ENCODE peak calls at places on chromosomes 4 and X, in six cellular contexts. O is breast epithelium, U is pancreas, R is bronchial epithelial cell, J is A549, N is body of pancreas. X is an unnamed sample.

GRCh38 chr4:73142995-73143547 is 73.6 kb upstream of the COX18 start:
- DNase-seq in O (no peak), N (no peak), J (no peak), R (peak; percentile 10), U (no peak), X (no peak)

GRCh38 chrX:113966791-113967190 is 617.1 kb upstream of the HTR2C start:
- DNase-seq in U (no peak), J (no peak), O (no peak), R (no peak), N (no peak), X (no peak)

GRCh38 chr4:160546201-160546600 is 1443.3 kb downstream of the RAPGEF2 start:
- DNase-seq in U (no peak), O (no peak), N (no peak), R (peak; percentile 11), J (no peak), X (no peak)

GRCh38 chrX:103404225-103405008 is 28.1 kb downstream of the BEX3 start:
- DNase-seq in O (peak; percentile 44), J (peak; percentile 88), R (peak; percentile 55), N (peak; percentile 79), U (peak; percentile 71), X (no peak)

GRCh38 chrX:66680451-66680850 is 41.6 kb upstream of the EDA2R start:
- DNase-seq in O (no peak), U (no peak), N (no peak), J (no peak), R (peak; percentile 57), X (no peak)

GRCh38 chr4:73620115-73620792 is at the start of gene RASSF6:
- DNase-seq in R (peak; percentile 88), N (peak; percentile 87), U (peak; percentile 85), J (peak; percentile 65), O (peak; percentile 73), X (no peak)

GRCh38 chr4:185113340-185113739 is 29.7 kb upstream of the SLC25A4 start:
- DNase-seq in U (no peak), R (no peak), N (no peak), O (no peak), J (no peak), X (no peak)

GRCh38 chr4:40335508-40335860 is 351 bp downstream of the CHRNA9 start:
- DNase-seq in O (no peak), N (no peak), R (peak; percentile 63), U (no peak), J (peak; percentile 43), X (peak; percentile 47)

GRCh38 chr4:183936574-183937335 is 31.6 kb downstream of the STOX2 start:
- DNase-seq in N (no peak), U (no peak), J (peak; percentile 3), R (peak; percentile 72), O (no peak), X (no peak)

GRCh38 chrX:3271485-3272186 is 74.8 kb downstream of the MXRA5 start:
- DNase-seq in U (no peak), N (no peak), J (peak; percentile 18), O (no peak), R (peak; percentile 79), X (no peak)

GRCh38 chrX:44314259-44314734 is 29.2 kb downstream of the EFHC2 start:
- DNase-seq in N (no peak), R (peak; percentile 42), J (no peak), O (no peak), U (no peak), X (no peak)

GRCh38 chrX:129842510-129843208 is 1.0 kb downstream of the ZDHHC9 start:
- DNase-seq in J (peak; percentile 12), U (peak; percentile 57), N (peak; percentile 56), O (no peak), R (peak; percentile 46), X (no peak)

GRCh38 chrX:12505127-12505526 is 286.1 kb upstream of the PRPS2 start:
- DNase-seq in R (no peak), O (no peak), J (no peak), N (no peak), U (no peak), X (no peak)

GRCh38 chr4:80182237-80182866 is 15.0 kb upstream of the PRDM8 start:
- DNase-seq in O (no peak), N (no peak), R (no peak), J (no peak), U (no peak), X (no peak)

GRCh38 chr4:176149680-176150079 is 45.7 kb downstream of the SPATA4 start:
- DNase-seq in O (no peak), J (no peak), N (no peak), R (no peak), U (no peak), X (no peak)

GRCh38 chr4:88518911-88519310 is 4.7 kb downstream of the PYURF start:
- DNase-seq in U (no peak), J (no peak), N (no peak), O (no peak), R (no peak), X (no peak)

GRCh38 chr4:76067652-76068286 is 6.7 kb upstream of the ART3 start:
- DNase-seq in N (peak; percentile 81), O (peak; percentile 64), R (peak; percentile 66), J (peak; percentile 61), U (peak; percentile 83), X (peak; percentile 22)

GRCh38 chr4:52566136-52567031 is 92.7 kb downstream of the USP46 start:
- DNase-seq in J (no peak), U (no peak), N (no peak), R (no peak), O (no peak), X (no peak)
- TF ChIP-seq CTCF in J (no peak), U (no peak), N (no peak), R (no peak), O (no peak), X (no peak)

GRCh38 chr4:121108557-121108956 is 36.2 kb upstream of the NDNF start:
- DNase-seq in J (no peak), R (no peak), N (peak; percentile 16), U (peak; percentile 31), O (no peak), X (no peak)

GRCh38 chr4:121114756-121115155 is 42.4 kb upstream of the NDNF start:
- DNase-seq in R (no peak), N (no peak), O (no peak), U (no peak), J (no peak), X (no peak)

GRCh38 chr4:121107507-121107906 is 35.2 kb upstream of the NDNF start:
- DNase-seq in O (no peak), N (no peak), J (no peak), R (no peak), U (no peak), X (no peak)

GRCh38 chr4:121113680-121114079 is 41.3 kb upstream of the NDNF start:
- DNase-seq in O (no peak), U (no peak), R (no peak), J (no peak), N (no peak), X (no peak)

DNA sequence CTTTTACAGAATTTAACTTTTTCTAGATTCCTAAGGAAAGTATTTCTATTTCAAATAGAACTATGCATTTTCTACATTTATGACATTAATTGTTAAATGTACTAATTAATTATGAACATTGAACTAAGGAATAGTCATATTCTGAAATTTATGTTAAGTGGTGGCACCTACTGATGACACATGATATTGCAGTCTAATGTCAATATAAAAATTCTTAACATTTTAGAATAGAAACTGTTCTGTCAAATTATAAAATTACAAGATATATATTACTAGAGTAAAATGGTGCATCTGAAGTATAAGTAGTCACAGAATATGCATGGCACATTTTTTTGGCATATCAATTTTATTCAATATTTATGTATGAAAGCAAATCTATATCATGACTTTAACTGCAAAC is 40.2 kb upstream of the NDNF start:
- DNase-seq in U (no peak), J (no peak), R (peak; percentile 4), O (no peak), N (no peak), X (no peak)
- TF ChIP-seq CTCF in U (peak; percentile 13), J (no peak), R (peak; percentile 1), O (no peak), N (no peak), X (peak; percentile 54)

DNA sequence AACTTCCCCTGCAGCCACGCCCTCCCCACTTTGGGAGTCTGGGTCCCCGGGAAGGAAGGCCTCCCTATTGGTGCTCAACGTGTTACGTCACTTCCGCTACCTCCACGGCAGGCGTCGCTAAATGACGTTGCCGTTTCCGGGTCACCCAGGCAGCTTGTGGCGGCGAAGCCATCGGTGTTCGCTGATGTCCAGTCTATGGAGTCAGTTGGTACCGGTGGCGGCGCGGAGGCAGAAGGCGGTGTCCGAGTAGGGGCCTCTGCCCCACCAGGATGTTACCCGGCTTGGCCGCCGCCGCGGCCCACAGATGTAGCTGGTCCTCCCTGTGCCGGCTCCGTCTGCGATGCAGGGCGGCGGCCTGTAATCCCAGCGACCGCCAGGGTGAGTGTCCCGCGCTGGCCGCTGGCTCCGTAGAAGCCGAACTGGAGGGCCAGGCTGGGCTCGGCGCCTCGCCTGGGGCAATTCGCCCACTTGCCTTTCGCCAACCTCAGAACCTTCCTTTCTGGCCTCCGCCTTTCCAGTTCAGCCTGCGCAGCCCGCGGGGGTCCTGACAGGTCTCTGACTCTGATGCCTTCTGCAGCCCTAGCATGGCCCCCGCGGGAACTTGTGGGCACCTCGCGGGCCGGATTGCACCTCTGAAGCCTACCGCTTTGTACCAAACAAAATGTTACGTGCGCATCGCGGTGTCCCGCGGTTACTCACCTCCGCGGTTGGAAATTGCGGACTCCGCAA is at the start of gene SLC30A9:
- DNase-seq in R (peak; percentile 89), O (peak; percentile 97), N (peak; percentile 95), U (peak; percentile 93), J (peak; percentile 93), X (peak; percentile 88)
- TF ChIP-seq CTCF in R (peak; percentile 36), O (peak; percentile 50), N (no peak), U (no peak), J (no peak), X (no peak)

GRCh38 chrX:26914232-26914631 is 548.9 kb downstream of the PPP4R3C start:
- DNase-seq in J (no peak), O (no peak), N (no peak), R (peak; percentile 15), U (no peak), X (no peak)

GRCh38 chrX:26915064-26915463 is 548.1 kb downstream of the PPP4R3C start:
- DNase-seq in J (no peak), N (no peak), R (peak; percentile 74), U (no peak), O (no peak), X (no peak)

GRCh38 chrX:26922278-26922677 is 540.9 kb downstream of the PPP4R3C start:
- DNase-seq in N (no peak), O (no peak), U (no peak), R (peak; percentile 1), J (no peak), X (no peak)

DNA sequence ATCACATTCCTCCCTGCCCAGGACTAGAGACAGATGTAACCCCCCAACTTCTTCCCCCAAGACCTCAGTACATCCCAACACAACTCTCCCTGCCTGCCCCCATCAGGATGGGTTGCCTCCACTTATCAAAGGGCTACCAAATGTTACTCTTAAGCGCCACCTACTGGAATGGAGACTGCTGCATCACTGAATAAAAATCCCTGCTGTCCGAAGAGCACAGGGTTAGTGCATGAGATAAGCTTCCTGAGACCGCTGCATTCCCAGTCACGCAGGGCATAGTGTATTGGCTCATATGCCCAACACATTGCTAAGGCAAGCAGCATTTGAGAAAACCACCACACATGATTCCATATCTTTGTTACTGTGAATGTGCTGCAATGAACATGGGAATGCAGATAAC is 544.5 kb downstream of the PPP4R3C start:
- DNase-seq in O (no peak), U (no peak), J (peak; percentile 13), N (no peak), R (peak; percentile 5), X (no peak)
- TF ChIP-seq CTCF in O (no peak), U (no peak), J (no peak), N (peak; percentile 9), R (peak; percentile 25), X (peak; percentile 24)

X was measured in D721Med.